ENCODE peak calls at places on chromosomes 16 and 17, in six cellular contexts. R is neural crest cell; V is activated gamma-delta T cell treated with anti-CD3 and anti-CD28 coated beads, Interleukin-2, amount 50 U/mL, for 16 hours; T is mammary epithelial cell; F is iPS-NIHi11; C is mesothelial cell of epicardium. S is an unnamed sample.

GRCh38 chr17:15882058-15882720 is 62.7 kb upstream of the ADORA2B start:
- DNase-seq in R (no peak), V (no peak), T (no peak), F (peak; percentile 71), C (no peak), S (peak; percentile 70)

GRCh38 chr16:61887903-61888302 is 148.3 kb downstream of the CDH8 start:
- DNase-seq in R (no peak), V (no peak), T (peak; percentile 2), F (no peak), C (no peak), S (peak; percentile 39)

GRCh38 chr17:40433551-40434384 is 9.5 kb upstream of the IGFBP4 start:
- DNase-seq in R (no peak), V (no peak), T (no peak), F (peak; percentile 72), C (no peak), S (peak; percentile 74)

GRCh38 chr17:70857351-70857750 is 688.0 kb downstream of the KCNJ2 start:
- DNase-seq in R (no peak), V (no peak), T (no peak), F (no peak), C (no peak), S (no peak)

GRCh38 chr17:44029736-44030135 is 15.0 kb upstream of the TMEM101 start:
- DNase-seq in R (no peak), V (no peak), T (no peak), F (no peak), C (no peak), S (no peak)

GRCh38 chr17:68087851-68088250 is 52.3 kb downstream of the KPNA2 start:
- DNase-seq in R (no peak), V (no peak), T (no peak), F (no peak), C (no peak), S (no peak)

GRCh38 chr17:6279659-6280058 is 155.3 kb downstream of the AIPL1 start:
- DNase-seq in R (no peak), V (no peak), T (peak; percentile 88), F (peak; percentile 76), C (no peak), S (peak; percentile 73)

GRCh38 chr16:181668-182021 is 1.4 kb downstream of the HBQ1 start:
- DNase-seq in R (no peak), V (no peak), T (peak; percentile 22), F (no peak), C (no peak), S (no peak)

GRCh38 chr16:15427648-15428239 is 6.6 kb upstream of the BMERB1 start:
- DNase-seq in R (peak; percentile 7), V (peak; percentile 34), T (no peak), F (peak; percentile 34), C (no peak), S (no peak)

GRCh38 chr17:64540118-64540776 is 33.5 kb downstream of the CEP95 start:
- DNase-seq in R (no peak), V (no peak), T (no peak), F (no peak), C (no peak), S (no peak)

GRCh38 chr17:15260376-15261062 is 4.6 kb downstream of the PMP22 start:
- DNase-seq in R (peak; percentile 83), V (peak; percentile 6), T (peak; percentile 67), F (peak; percentile 94), C (peak; percentile 92), S (peak; percentile 90)

GRCh38 chr16:84907575-84907974 is 87.8 kb downstream of the CRISPLD2 start:
- DNase-seq in R (no peak), V (no peak), T (no peak), F (no peak), C (no peak), S (no peak)

GRCh38 chr17:70127221-70127873 is 42.0 kb upstream of the KCNJ2 start:
- DNase-seq in R (no peak), V (no peak), T (no peak), F (no peak), C (no peak), S (no peak)

GRCh38 chr17:64269687-64270649 is 6.9 kb upstream of the TEX2 start:
- DNase-seq in R (no peak), V (no peak), T (no peak), F (no peak), C (no peak), S (peak; percentile 58)

GRCh38 chr16:57304169-57305061 is 19.9 kb upstream of the PLLP start:
- DNase-seq in R (no peak), V (no peak), T (peak; percentile 40), F (no peak), C (no peak), S (peak; percentile 53)

GRCh38 chr17:17913695-17914332 is 58.4 kb downstream of the TOM1L2 start:
- DNase-seq in R (no peak), V (peak; percentile 5), T (peak; percentile 97), F (peak; percentile 72), C (peak; percentile 66), S (peak; percentile 97)

GRCh38 chr17:66395961-66396360 is 93.5 kb downstream of the PRKCA start:
- DNase-seq in R (no peak), V (no peak), T (no peak), F (no peak), C (no peak), S (no peak)

GRCh38 chr16:4505356-4506153 is 29.4 kb downstream of the HMOX2 start:
- DNase-seq in R (no peak), V (peak; percentile 50), T (no peak), F (no peak), C (no peak), S (no peak)

GRCh38 chr16:12340151-12340733 is 363.7 kb downstream of the SNX29 start:
- DNase-seq in R (no peak), V (no peak), T (peak; percentile 59), F (peak; percentile 82), C (no peak), S (peak; percentile 62)

GRCh38 chr17:70901870-70902269 is 732.5 kb downstream of the KCNJ2 start:
- DNase-seq in R (no peak), V (no peak), T (no peak), F (no peak), C (no peak), S (no peak)

GRCh38 chr16:89476379-89476778 is 14.0 kb downstream of the ANKRD11 start:
- DNase-seq in R (no peak), V (no peak), T (peak; percentile 99), F (no peak), C (no peak), S (no peak)

S was measured in ELF-1.